ENCODE peak calls at places on chromosomes 4 and X, in ten cellular contexts. S is psoas muscle, Z is OCI-LY7, J is endothelial cell of umbilical vein, I is IMR-90, N is brain microvascular endothelial cell, R is upper lobe of left lung, M is heart left ventricle, V is body of pancreas, K is uterus. D is an unnamed sample. For H3K36me3, the result is how much of the 10 kb centered on the place peaks cover.

GRCh38 chrX:130746709-130747347 is 156.2 kb downstream of the ENOX2 start:
- DNase-seq in N (no peak), V (no peak), Z (no peak), K (no peak), I (peak), R (no peak), J (no peak), S (no peak), M (no peak), D (no peak)

GRCh38 chr4:59122626-59123025 is 2012.4 kb upstream of the IGFBP7 start:
- DNase-seq in K (no peak), J (no peak), M (no peak), N (no peak), R (no peak), V (no peak), Z (no peak), I (no peak), S (no peak), D (no peak)

GRCh38 chr4:147103403-147103946 is 157.8 kb upstream of the TTC29 start:
- DNase-seq in R (peak), J (peak), K (peak), M (peak), S (peak), Z (no peak), I (peak), N (peak), V (no peak), D (peak)

GRCh38 chrX:111868726-111869638 is 7.0 kb upstream of the TRPC5OS start:
- DNase-seq in I (peak), R (no peak), V (no peak), M (no peak), K (no peak), Z (peak), J (peak), N (no peak), S (no peak), D (no peak)

GRCh38 chrX:97334850-97335249 is 451.1 kb downstream of the RPA4 start:
- DNase-seq in J (no peak), Z (peak), K (no peak), N (no peak), S (no peak), R (no peak), V (no peak), M (no peak), I (no peak), D (no peak)

GRCh38 chr4:6991771-6992557 is 51.2 kb upstream of the TADA2B start:
- DNase-seq in N (peak), M (no peak), J (peak), Z (no peak), V (peak), R (no peak), S (no peak), K (peak), I (peak), D (no peak)

GRCh38 chr4:40283968-40284367 is 51.2 kb upstream of the CHRNA9 start:
- DNase-seq in J (no peak), N (no peak), I (no peak), Z (peak), S (no peak), M (no peak), K (no peak), R (no peak), V (no peak), D (no peak)

GRCh38 chr4:144179152-144179739 is 38.7 kb upstream of the GYPA start:
- DNase-seq in Z (no peak), J (peak), R (no peak), K (no peak), M (no peak), V (no peak), S (no peak), I (no peak), N (peak), D (no peak)

GRCh38 chr4:102780476-102781144 is 19.8 kb upstream of the MANBA start:
- DNase-seq in V (no peak), M (no peak), N (peak), I (peak), Z (no peak), J (no peak), K (no peak), S (no peak), R (no peak), D (no peak)

GRCh38 chr4:86283341-86283740 is 76.5 kb downstream of the MAPK10 start:
- DNase-seq in M (no peak), J (no peak), K (no peak), S (no peak), V (no peak), I (no peak), N (no peak), Z (no peak), R (no peak), D (no peak)

GRCh38 chrX:100830547-100830946 is 10.4 kb downstream of the CSTF2 start:
- DNase-seq in N (no peak), S (no peak), J (no peak), Z (no peak), I (no peak), M (no peak), R (no peak), V (no peak), K (no peak), D (no peak)

GRCh38 chr4:176837176-176837915 is 44.6 kb upstream of the VEGFC start:
- DNase-seq in V (no peak), J (no peak), R (no peak), N (no peak), M (no peak), K (no peak), S (no peak), I (no peak), Z (no peak), D (no peak)

GRCh38 chr4:53591372-53591892 is at the start of gene LNX1:
- DNase-seq in I (no peak), S (no peak), V (peak), M (no peak), K (no peak), R (peak), N (no peak), Z (no peak), J (no peak), D (peak)

GRCh38 chr4:3184725-3185124 is 64.2 kb upstream of the MSANTD1 start:
- DNase-seq in Z (no peak), S (no peak), I (no peak), K (no peak), M (no peak), J (no peak), V (peak), N (no peak), R (no peak), D (no peak)

GRCh38 chrX:68831405-68832100 is 2.7 kb downstream of the EFNB1 start:
- DNase-seq in N (no peak), R (peak), S (no peak), K (no peak), Z (no peak), M (no peak), I (peak), V (no peak), J (no peak), D (no peak)

GRCh38 chr4:79831701-79832514 is 241.1 kb downstream of the ANTXR2 start:
- DNase-seq in M (no peak), R (no peak), Z (no peak), J (peak), S (no peak), K (no peak), I (no peak), V (no peak), N (no peak), D (no peak)

GRCh38 chrX:10280061-10280460 is 123.3 kb downstream of the CLCN4 start:
- DNase-seq in S (no peak), M (no peak), Z (no peak), K (no peak), V (no peak), J (no peak), R (no peak), N (no peak), I (no peak), D (no peak)

GRCh38 chrX:106168107-106168506 is at the start of gene PWWP3B:
- DNase-seq in R (peak), S (no peak), N (peak), I (no peak), M (peak), Z (no peak), K (peak), V (peak), J (no peak), D (no peak)

GRCh38 chr4:62676962-62677361 is 1476.8 kb downstream of the ADGRL3 start:
- DNase-seq in Z (no peak), R (no peak), I (no peak), S (no peak), J (no peak), V (no peak), N (no peak), K (no peak), M (no peak), D (no peak)

GRCh38 chr4:146222313-146222712 is 8.0 kb downstream of the REELD1 start:
- DNase-seq in J (no peak), M (no peak), K (no peak), I (peak), R (no peak), N (peak), S (no peak), V (no peak), Z (no peak), D (no peak)

GRCh38 chr4:80538276-80538926 is 202.9 kb downstream of the CFAP299 start:
- DNase-seq in K (no peak), R (no peak), I (peak), N (no peak), M (no peak), Z (no peak), S (no peak), J (no peak), V (no peak), D (no peak)

GRCh38 chr4:32858971-32859370 is 2138.8 kb downstream of the PCDH7 start:
- DNase-seq in I (peak), J (no peak), M (no peak), R (no peak), V (no peak), S (no peak), Z (no peak), K (no peak), N (peak), D (no peak)

GRCh38 chr4:113673450-113673849 is 88.1 kb downstream of the CAMK2D start:
- DNase-seq in V (no peak), Z (peak), I (peak), M (no peak), N (no peak), K (no peak), S (no peak), J (no peak), R (no peak), D (no peak)

GRCh38 chr4:7297374-7297773 is 105.0 kb downstream of the SORCS2 start:
- DNase-seq in K (no peak), J (no peak), V (no peak), S (no peak), R (no peak), Z (no peak), N (no peak), I (no peak), M (no peak), D (no peak)

GRCh38 chrX:17608898-17609297 is 128.4 kb upstream of the SCML1 start:
- DNase-seq in K (no peak), I (no peak), V (peak), Z (no peak), R (peak), J (no peak), S (no peak), M (no peak), N (no peak), D (no peak)

GRCh38 chr4:138034871-138035270 is 207.3 kb downstream of the SLC7A11 start:
- DNase-seq in S (no peak), J (peak), I (peak), N (no peak), K (no peak), R (no peak), Z (no peak), V (no peak), M (no peak), D (no peak)

GRCh38 chr4:5710065-5710961 is 688 bp upstream of the EVC start:
- DNase-seq in Z (no peak), J (peak), R (peak), M (no peak), N (peak), V (no peak), I (peak), K (no peak), S (no peak), D (no peak)

GRCh38 chr4:78951862-78952472 is 12.7 kb upstream of the PAQR3 start:
- DNase-seq in R (no peak), J (peak), I (peak), M (no peak), N (no peak), S (no peak), V (peak), Z (peak), K (no peak), D (no peak)

GRCh38 chrX:21946925-21947641 is 6.6 kb downstream of the SMS start:
- DNase-seq in J (peak), V (no peak), I (peak), M (no peak), S (no peak), Z (no peak), N (peak), K (no peak), R (no peak), D (no peak)

GRCh38 chr4:16761031-16761430 is 137.4 kb downstream of the LDB2 start:
- DNase-seq in S (no peak), R (no peak), V (no peak), J (no peak), I (no peak), M (no peak), N (no peak), Z (no peak), K (no peak), D (no peak)

GRCh38 chrX:3268804-3269203 is 77.6 kb downstream of the MXRA5 start:
- DNase-seq in N (no peak), J (peak), R (no peak), M (no peak), Z (no peak), I (peak), S (no peak), V (no peak), K (no peak), D (no peak)

GRCh38 chr4:144304025-144304424 is 163.5 kb upstream of the GYPA start:
- DNase-seq in S (no peak), M (no peak), K (no peak), V (no peak), N (no peak), I (no peak), R (no peak), J (no peak), Z (no peak), D (no peak)

GRCh38 chr4:82491251-82491960 is 61.0 kb downstream of the ENOPH1 start:
- DNase-seq in Z (no peak), S (no peak), I (no peak), K (no peak), J (no peak), N (no peak), M (no peak), R (no peak), V (peak), D (no peak)

GRCh38 chrX:132022115-132022862 is 813 bp upstream of the STK26 start:
- DNase-seq in I (no peak), J (peak), N (no peak), Z (peak), S (no peak), K (no peak), V (peak), M (no peak), R (no peak), D (no peak)

GRCh38 chrX:152907084-152907651 is 9.3 kb downstream of the ZNF185 start:
- DNase-seq in J (no peak), I (peak), Z (no peak), M (no peak), V (no peak), K (peak), S (no peak), N (peak), R (no peak), D (no peak)

GRCh38 chr4:3722446-3723231 is 43.5 kb upstream of the ADRA2C start:
- DNase-seq in N (no peak), K (no peak), J (no peak), V (no peak), S (no peak), R (no peak), I (no peak), Z (no peak), M (no peak), D (no peak)

GRCh38 chr4:81896936-81897335 is 425.2 kb upstream of the RASGEF1B start:
- DNase-seq in M (no peak), K (no peak), J (no peak), N (no peak), R (no peak), V (no peak), Z (no peak), S (no peak), I (no peak), D (no peak)

GRCh38 chr4:53019485-53020382 is 157.6 kb downstream of the RASL11B start:
- DNase-seq in K (no peak), M (no peak), S (no peak), N (peak), Z (no peak), J (peak), R (no peak), V (no peak), I (peak), D (no peak)

GRCh38 chr4:10087152-10087791 is 29.3 kb downstream of the WDR1 start:
- DNase-seq in J (no peak), V (no peak), I (no peak), R (no peak), K (no peak), S (peak), N (no peak), Z (no peak), M (no peak), D (peak)
- H3K36me3 ChIP-seq in J (under half), V (under half), I (half or more), R (half or more), K (under half), S (half or more), N (half or more), Z (half or more), M (half or more), D (half or more)

DNA sequence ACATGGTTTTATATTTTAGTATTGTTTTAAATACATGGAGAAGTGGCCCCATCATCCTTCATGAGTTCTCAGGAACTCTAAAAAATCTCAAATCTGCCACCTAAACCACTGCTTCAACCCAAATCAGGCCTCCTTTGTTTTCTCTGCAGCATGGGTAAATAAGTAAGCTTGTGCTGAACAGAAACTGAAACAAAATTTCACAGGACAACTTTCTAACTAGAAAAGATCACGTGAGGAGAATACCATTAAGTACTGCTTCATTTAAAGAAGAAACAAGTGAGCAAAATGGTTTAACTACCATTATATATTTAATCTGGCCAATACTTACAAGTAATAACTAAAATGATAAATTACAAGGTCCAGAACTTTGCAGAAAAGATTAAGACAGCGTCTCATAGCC is 2.5 kb downstream of the ARAP2 start:
- DNase-seq in V (no peak), Z (peak), R (no peak), J (no peak), K (no peak), I (no peak), S (no peak), N (no peak), M (no peak), D (no peak)
- H3K27ac ChIP-seq in V (peak), Z (no peak), R (no peak), J (no peak), K (peak), I (no peak), S (no peak), N (no peak), M (no peak), D (peak)

GRCh38 chr4:84683486-84683885 is 100.6 kb downstream of the CDS1 start:
- DNase-seq in Z (no peak), M (no peak), V (no peak), R (peak), S (no peak), N (no peak), I (no peak), J (no peak), K (no peak), D (no peak)

GRCh38 chr4:84681488-84682274 is 98.8 kb downstream of the CDS1 start:
- DNase-seq in I (peak), J (peak), K (no peak), Z (no peak), S (no peak), R (peak), M (no peak), N (peak), V (no peak), D (no peak)

GRCh38 chr4:84683065-84683464 is 100.1 kb downstream of the CDS1 start:
- DNase-seq in K (no peak), M (no peak), Z (no peak), V (no peak), N (no peak), R (no peak), S (no peak), J (no peak), I (no peak), D (no peak)

GRCh38 chr4:84685105-84685504 is 102.2 kb downstream of the CDS1 start:
- DNase-seq in R (no peak), S (no peak), V (no peak), I (no peak), N (no peak), Z (no peak), K (no peak), J (no peak), M (no peak), D (no peak)

GRCh38 chr4:84684361-84684760 is 101.4 kb downstream of the CDS1 start:
- DNase-seq in J (no peak), Z (no peak), N (no peak), R (no peak), V (no peak), M (no peak), K (no peak), I (no peak), S (no peak), D (no peak)
- H3K36me3 ChIP-seq in J (under half), Z (under half), N (under half), R (under half), V (under half), M (half or more), K (under half), I (under half), S (half or more), D (half or more)

DNA sequence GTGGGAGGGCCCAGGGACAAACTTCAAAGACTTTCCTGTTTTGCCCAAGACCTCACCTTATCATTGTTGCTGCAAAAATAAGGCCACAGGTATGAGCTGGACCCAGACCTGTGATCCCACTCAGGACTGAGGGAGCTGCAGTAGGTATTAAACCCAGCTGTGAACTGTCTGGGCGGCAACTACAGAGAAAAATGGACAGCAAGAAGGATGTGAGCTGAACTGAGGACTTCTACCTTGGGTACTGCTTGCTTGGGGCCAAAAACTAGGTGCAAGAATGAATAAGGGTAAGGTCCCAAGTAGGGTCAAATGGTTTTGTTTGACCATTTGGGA is 17.8 kb upstream of the GABRA4 start:
- DNase-seq in I (no peak), N (no peak), M (no peak), K (no peak), V (no peak), J (no peak), S (no peak), R (no peak), Z (no peak), D (no peak)
- H3K27ac ChIP-seq in I (no peak), N (no peak), M (peak), K (no peak), V (no peak), J (no peak), S (no peak), R (no peak), Z (no peak), D (no peak)

DNA sequence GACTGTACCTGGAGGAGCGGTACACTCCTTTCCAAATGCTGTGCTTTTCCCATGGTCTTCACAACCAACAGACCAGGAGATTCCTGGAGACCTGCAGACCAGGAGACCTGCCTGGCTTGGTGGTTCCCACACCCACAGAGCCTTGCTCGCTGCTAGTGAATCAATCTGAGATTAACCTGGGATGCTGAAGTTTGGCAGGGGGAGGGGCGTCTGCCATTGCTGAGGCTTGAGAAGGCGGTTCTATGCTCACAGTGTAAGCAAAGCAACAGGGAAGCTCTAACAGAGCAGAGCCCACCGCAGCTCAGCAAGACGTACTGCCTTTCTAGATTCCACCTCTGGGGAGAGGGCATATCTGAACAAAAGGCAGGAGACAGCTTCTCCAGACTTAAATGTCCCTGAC is 34.5 kb upstream of the FAAH2 start:
- DNase-seq in S (no peak), M (no peak), Z (no peak), J (no peak), V (no peak), K (no peak), R (no peak), I (no peak), N (no peak), D (no peak)
- H3K36me3 ChIP-seq in S (under half), M (under half), Z (under half), J (under half), V (under half), K (under half), R (under half), I (under half), N (under half), D (under half)

DNA sequence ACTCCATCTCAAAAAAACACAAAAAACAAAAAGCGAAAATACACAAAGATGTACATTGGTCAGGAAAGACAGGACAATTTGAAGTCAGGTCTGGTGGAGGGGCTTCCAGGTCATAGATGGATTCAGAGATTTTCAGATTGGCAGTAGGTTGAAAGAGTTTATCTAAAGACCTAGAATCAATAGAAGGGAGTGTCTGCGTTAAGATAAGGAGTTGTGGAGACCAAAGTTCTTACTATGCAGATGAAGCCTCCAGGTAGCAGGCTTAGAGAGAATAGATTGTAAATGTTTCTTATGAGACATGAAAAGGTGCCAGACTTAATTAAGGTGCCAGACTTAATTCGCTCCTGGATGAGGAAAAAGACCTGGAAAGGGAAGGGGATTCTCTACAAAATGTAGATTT is 6.9 kb upstream of the RPS3A start:
- DNase-seq in J (no peak), M (no peak), S (no peak), I (no peak), V (no peak), R (no peak), N (no peak), K (no peak), Z (no peak), D (no peak)
- H3K27ac ChIP-seq in J (no peak), M (no peak), S (no peak), I (no peak), V (no peak), R (no peak), N (no peak), K (no peak), Z (no peak), D (no peak)

GRCh38 chr4:24544208-24544607 is 40.1 kb downstream of the DHX15 start:
- DNase-seq in K (no peak), M (no peak), R (no peak), N (no peak), V (no peak), I (no peak), Z (no peak), S (no peak), J (no peak), D (no peak)
- H3K36me3 ChIP-seq in K (under half), M (half or more), R (under half), N (under half), V (under half), I (under half), Z (half or more), S (half or more), J (under half), D (under half)

D was measured in kidney.